ENCODE peak calls at places on chromosomes 5 and 9, in eight cellular contexts. P, Y, L, S, J, W, O and K are unnamed samples.

GRCh38 chr9:126471084-126471611 is 142.6 kb upstream of the LMX1B start:
- DNase-seq in S (no peak), L (peak; percentile 77), J (no peak), P (peak; percentile 72), O (no peak), Y (peak; percentile 52), W (no peak), K (peak; percentile 80)

GRCh38 chr9:18059043-18059442 is 414.9 kb upstream of the ADAMTSL1 start:
- DNase-seq in J (no peak), Y (no peak), O (no peak), W (no peak), P (no peak), S (no peak), L (no peak), K (no peak)

GRCh38 chr5:94748212-94748611 is 129.7 kb downstream of the SLF1 start:
- DNase-seq in J (no peak), S (no peak), P (no peak), W (no peak), L (no peak), Y (no peak), O (no peak), K (no peak)

GRCh38 chr9:136947955-136948510 is 3.0 kb downstream of the C8G start:
- DNase-seq in P (peak; percentile 60), S (peak; percentile 62), Y (no peak), J (no peak), L (peak; percentile 64), W (peak; percentile 64), O (peak; percentile 78), K (peak; percentile 70)

GRCh38 chr5:150672237-150672883 is 11.3 kb downstream of the MYOZ3 start:
- DNase-seq in J (peak; percentile 58), O (peak; percentile 83), P (peak; percentile 47), S (peak; percentile 79), L (no peak), Y (no peak), W (no peak), K (peak; percentile 66)

GRCh38 chr9:6833518-6834192 is 75.9 kb downstream of the KDM4C start:
- DNase-seq in J (no peak), S (no peak), L (no peak), P (no peak), W (no peak), O (no peak), Y (no peak), K (no peak)

GRCh38 chr9:107438211-107439030 is 51.1 kb downstream of the KLF4 start:
- DNase-seq in L (no peak), Y (no peak), O (no peak), J (peak; percentile 65), S (no peak), W (no peak), P (no peak), K (no peak)

GRCh38 chr5:33997331-33997983 is 10.4 kb downstream of the AMACR start:
- DNase-seq in W (peak; percentile 52), O (peak; percentile 58), P (peak; percentile 69), L (peak; percentile 49), S (peak; percentile 83), Y (no peak), J (no peak), K (no peak)

GRCh38 chr5:178453224-178453623 is 137.0 kb downstream of the COL23A1 start:
- DNase-seq in L (no peak), Y (no peak), P (peak; percentile 16), S (no peak), J (peak; percentile 17), W (no peak), O (no peak), K (no peak)

GRCh38 chr5:160508780-160509361 is 87.2 kb downstream of the PTTG1 start:
- DNase-seq in W (peak; percentile 76), Y (peak; percentile 76), L (peak; percentile 62), O (peak; percentile 70), P (peak; percentile 53), J (peak; percentile 44), S (peak; percentile 73), K (peak; percentile 54)

GRCh38 chr9:99873531-99873930 is 32.9 kb upstream of the STX17 start:
- DNase-seq in P (no peak), Y (no peak), O (no peak), W (no peak), S (no peak), J (no peak), L (no peak), K (no peak)

GRCh38 chr5:10530601-10531320 is 33.1 kb upstream of the ANKRD33B start:
- DNase-seq in L (no peak), O (no peak), P (no peak), J (no peak), S (no peak), Y (no peak), W (no peak), K (no peak)

GRCh38 chr5:176955895-176956294 is 50.7 kb downstream of the UIMC1 start:
- DNase-seq in O (no peak), S (no peak), J (no peak), L (no peak), Y (no peak), W (no peak), P (no peak), K (no peak)

GRCh38 chr9:78023003-78023741 is 8.4 kb downstream of the GNAQ start:
- DNase-seq in S (no peak), L (no peak), O (no peak), W (peak; percentile 64), P (peak; percentile 48), Y (no peak), J (no peak), K (no peak)

GRCh38 chr9:22052376-22052945 is 43.4 kb upstream of the CDKN2B start:
- DNase-seq in J (no peak), O (no peak), Y (no peak), P (no peak), S (no peak), W (peak; percentile 56), L (no peak), K (no peak)

GRCh38 chr5:150999704-151000452 is 20.5 kb upstream of the GPX3 start:
- DNase-seq in Y (no peak), W (no peak), S (peak; percentile 85), O (no peak), J (no peak), P (peak; percentile 82), L (no peak), K (no peak)

GRCh38 chr5:146906803-146907202 is 28.2 kb upstream of the PPP2R2B start:
- DNase-seq in P (no peak), J (peak; percentile 23), O (no peak), L (no peak), Y (no peak), W (no peak), S (no peak), K (no peak)

GRCh38 chr9:575139-575538 is 266.4 kb upstream of the DMRT1 start:
- DNase-seq in O (no peak), Y (no peak), P (no peak), J (no peak), W (no peak), L (no peak), S (no peak), K (no peak)
- TF ChIP-seq EP300 in O (no peak), Y (no peak), P (no peak), J (no peak), W (no peak), L (no peak), S (no peak), K (no peak)

GRCh38 chr9:116661037-116661954 is 25.8 kb upstream of the TRIM32 start:
- DNase-seq in J (no peak), S (no peak), W (peak; percentile 57), O (peak; percentile 53), Y (peak; percentile 24), L (no peak), P (peak; percentile 31), K (no peak)
- TF ChIP-seq POLR2AphosphoS5 in J (no peak), S (no peak), W (no peak), O (no peak), Y (no peak), L (no peak), P (peak; percentile 32), K (no peak)

GRCh38 chr5:111748304-111748763 is 8.7 kb downstream of the NREP start:
- DNase-seq in S (no peak), Y (no peak), J (no peak), W (no peak), P (no peak), O (no peak), L (no peak), K (no peak)
- TF ChIP-seq EP300 in S (no peak), Y (no peak), J (no peak), W (no peak), P (no peak), O (peak; percentile 87), L (no peak), K (no peak)

GRCh38 chr5:57494104-57495098 is 11.8 kb upstream of the ACTBL2 start:
- DNase-seq in W (peak; percentile 13), O (no peak), J (no peak), Y (peak; percentile 45), P (peak; percentile 77), L (peak; percentile 41), S (no peak), K (peak; percentile 85)
- TF ChIP-seq POLR2AphosphoS5 in W (no peak), O (peak; percentile 83), J (no peak), Y (no peak), P (peak; percentile 46), L (no peak), S (no peak), K (peak; percentile 14)

DNA sequence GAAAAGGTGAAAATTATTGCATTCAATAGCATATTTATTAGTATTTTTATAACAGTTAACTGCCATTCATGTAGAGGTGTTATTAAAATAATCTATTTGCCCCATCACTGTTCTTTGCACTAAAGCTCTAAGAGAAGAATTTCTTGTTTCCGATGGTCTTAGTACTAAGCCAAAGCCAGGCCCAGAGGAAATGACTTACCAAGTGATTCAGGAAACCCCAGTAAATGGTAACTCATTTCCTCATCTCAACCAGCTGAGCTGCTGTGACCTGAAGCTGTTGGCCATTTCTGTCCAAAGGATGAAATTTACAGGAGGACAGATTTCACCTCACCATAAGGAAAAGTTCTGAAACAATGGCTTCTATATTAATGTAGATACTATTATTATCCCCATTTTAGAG is 117.0 kb downstream of the PIK3R1 start:
- DNase-seq in S (no peak), P (no peak), O (no peak), W (no peak), Y (no peak), L (no peak), J (no peak), K (no peak)
- TF ChIP-seq EP300 in S (no peak), P (no peak), O (no peak), W (no peak), Y (no peak), L (no peak), J (no peak), K (no peak)

GRCh38 chr5:142313275-142313674 is 11.5 kb downstream of the SPRY4 start:
- DNase-seq in W (no peak), J (no peak), S (no peak), Y (no peak), P (no peak), O (no peak), L (no peak), K (no peak)
- TF ChIP-seq POLR2AphosphoS5 in W (no peak), J (no peak), S (no peak), Y (no peak), P (no peak), O (no peak), L (no peak), K (no peak)

GRCh38 chr5:67672633-67673032 is 476.0 kb upstream of the CD180 start:
- DNase-seq in L (no peak), O (no peak), J (no peak), P (no peak), S (no peak), W (no peak), Y (no peak), K (no peak)
- TF ChIP-seq EP300 in L (no peak), O (no peak), J (no peak), P (no peak), S (no peak), W (no peak), Y (no peak), K (no peak)